ENCODE peak calls at places on chromosomes 4 and X, in six cellular contexts. T is heart right ventricle, J is left lung, B is fibroblast of lung, L is heart left ventricle, Z is neural progenitor cell. D is an unnamed sample. For H3K27me3, the result is how much of the 10 kb centered on the place peaks cover.

GRCh38 chrX:39577206-39577605 is 520.6 kb downstream of the BCOR start:
- DNase-seq in T (no peak), J (no peak), B (peak), L (no peak), Z (no peak), D (no peak)

GRCh38 chr4:180028682-180029081 is 2214.5 kb upstream of the TENM3 start:
- DNase-seq in T (no peak), J (no peak), B (peak), L (no peak), Z (peak), D (peak)

GRCh38 chrX:69324851-69325250 is 159.6 kb upstream of the PJA1 start:
- DNase-seq in T (no peak), J (no peak), B (no peak), L (no peak), Z (no peak), D (no peak)

GRCh38 chr4:158906073-158906472 is 137.2 kb downstream of the FNIP2 start:
- DNase-seq in T (no peak), J (no peak), B (no peak), L (no peak), Z (no peak), D (no peak)

GRCh38 chr4:127509155-127509554 is 123.6 kb upstream of the INTU start:
- DNase-seq in T (no peak), J (no peak), B (peak), L (no peak), Z (no peak), D (peak)

GRCh38 chr4:21765810-21766407 is 182.7 kb downstream of the KCNIP4 start:
- DNase-seq in T (no peak), J (no peak), B (peak), L (no peak), Z (peak), D (no peak)

GRCh38 chr4:15931451-15932210 is 6.9 kb downstream of the FGFBP1 start:
- DNase-seq in T (no peak), J (no peak), B (no peak), L (no peak), Z (no peak), D (no peak)

GRCh38 chr4:23369331-23369730 is 520.5 kb downstream of the PPARGC1A start:
- DNase-seq in T (peak), J (no peak), B (no peak), L (peak), Z (peak), D (no peak)

GRCh38 chr4:73573794-73574528 is 46.3 kb downstream of the RASSF6 start:
- DNase-seq in T (peak), J (peak), B (peak), L (peak), Z (peak), D (peak)

GRCh38 chr4:155208258-155209054 is at the start of gene NPY2R:
- DNase-seq in T (no peak), J (no peak), B (no peak), L (peak), Z (peak), D (no peak)

GRCh38 chr4:78923459-78924312 is 15.6 kb downstream of the PAQR3 start:
- DNase-seq in T (no peak), J (no peak), B (no peak), L (no peak), Z (no peak), D (no peak)

GRCh38 chr4:127140306-127140705 is 492.5 kb upstream of the INTU start:
- DNase-seq in T (no peak), J (no peak), B (peak), L (no peak), Z (no peak), D (no peak)

GRCh38 chr4:6660430-6660829 is 19.9 kb downstream of the MRFAP1 start:
- DNase-seq in T (no peak), J (peak), B (no peak), L (no peak), Z (no peak), D (no peak)
- H3K27me3 ChIP-seq in T (under half), J (under half), B (under half), L (under half), Z (under half), D (under half)

DNA sequence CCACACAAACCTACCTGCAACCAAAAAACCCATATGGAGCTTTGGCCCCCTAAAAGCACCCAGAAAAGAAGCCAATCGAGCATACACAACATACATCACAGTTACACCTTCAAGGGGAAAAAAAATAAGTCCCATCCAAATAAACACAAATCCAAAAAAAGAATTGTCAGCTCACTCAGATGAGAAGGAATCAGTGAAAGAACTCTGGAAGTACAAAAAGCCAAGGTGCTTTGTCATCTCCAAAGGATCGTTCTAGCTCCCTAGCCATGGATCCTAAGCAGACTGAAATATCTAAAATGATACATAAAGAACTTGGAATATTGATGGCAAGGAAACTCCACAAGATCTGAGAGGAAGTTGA is 119.2 kb downstream of the NEK1 start:
- DNase-seq in T (no peak), J (no peak), B (no peak), L (no peak), Z (no peak), D (no peak)
- TF ChIP-seq CTCF in T (no peak), J (no peak), B (no peak), L (no peak), Z (no peak), D (no peak)

DNA sequence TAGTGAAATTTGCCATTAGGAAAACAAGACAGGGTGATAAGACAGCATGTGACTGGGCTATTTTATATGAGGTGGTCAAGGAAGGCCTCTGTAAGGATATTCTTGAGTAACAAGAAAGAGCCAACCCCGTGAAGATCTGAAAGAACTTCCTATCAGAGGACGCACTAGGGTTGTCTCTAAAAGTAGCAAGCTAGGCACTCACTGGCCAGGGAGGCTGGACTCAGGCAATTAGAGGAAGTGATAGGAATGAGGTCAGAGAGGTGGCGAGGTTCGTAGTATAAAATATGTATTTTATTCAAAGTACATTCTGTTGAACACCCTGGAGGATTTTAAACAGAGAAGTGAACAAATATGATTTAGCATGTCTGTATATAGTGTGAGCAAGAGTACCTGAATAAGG is 4.6 kb downstream of the BMPR1B start:
- DNase-seq in T (no peak), J (no peak), B (no peak), L (no peak), Z (no peak), D (no peak)
- H3K27me3 ChIP-seq in T (under half), J (under half), B (under half), L (under half), Z (half or more), D (under half)

DNA sequence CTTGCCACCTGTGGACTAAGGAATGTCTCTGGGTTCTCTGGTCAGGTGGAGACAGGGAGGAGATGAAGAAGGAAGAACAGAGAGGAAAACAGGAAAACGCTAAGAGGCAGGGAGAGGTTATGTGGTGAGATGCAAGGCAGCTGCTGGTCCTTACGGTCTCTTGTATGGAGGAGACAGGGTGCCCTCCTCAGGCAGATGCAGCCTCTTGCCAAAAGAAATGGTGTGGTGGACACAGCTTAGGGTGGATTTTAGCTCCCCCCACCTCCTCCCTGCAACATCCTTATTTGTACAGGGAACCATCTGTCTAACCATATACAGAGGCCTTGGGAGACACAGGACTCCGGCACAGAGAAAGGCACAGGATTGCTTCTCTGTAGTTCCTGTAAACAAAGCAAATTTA is 9.7 kb downstream of the OCIAD2 start:
- DNase-seq in T (no peak), J (no peak), B (no peak), L (no peak), Z (no peak), D (no peak)
- TF ChIP-seq CTCF in T (no peak), J (no peak), B (no peak), L (no peak), Z (peak), D (no peak)

GRCh38 chrX:104254442-104255115 is at the start of gene ESX1:
- DNase-seq in T (no peak), J (no peak), B (peak), L (no peak), Z (peak), D (no peak)

GRCh38 chrX:104250470-104250869 is 4.3 kb downstream of the ESX1 start:
- DNase-seq in T (no peak), J (no peak), B (no peak), L (no peak), Z (no peak), D (no peak)

GRCh38 chrX:104253567-104254441 is 929 bp downstream of the ESX1 start:
- DNase-seq in T (no peak), J (no peak), B (no peak), L (no peak), Z (peak), D (no peak)

GRCh38 chrX:104255465-104255864 is 732 bp upstream of the ESX1 start:
- DNase-seq in T (no peak), J (no peak), B (no peak), L (no peak), Z (no peak), D (no peak)
- H3K27me3 ChIP-seq in T (under half), J (under half), B (under half), L (under half), Z (half or more), D (under half)

DNA sequence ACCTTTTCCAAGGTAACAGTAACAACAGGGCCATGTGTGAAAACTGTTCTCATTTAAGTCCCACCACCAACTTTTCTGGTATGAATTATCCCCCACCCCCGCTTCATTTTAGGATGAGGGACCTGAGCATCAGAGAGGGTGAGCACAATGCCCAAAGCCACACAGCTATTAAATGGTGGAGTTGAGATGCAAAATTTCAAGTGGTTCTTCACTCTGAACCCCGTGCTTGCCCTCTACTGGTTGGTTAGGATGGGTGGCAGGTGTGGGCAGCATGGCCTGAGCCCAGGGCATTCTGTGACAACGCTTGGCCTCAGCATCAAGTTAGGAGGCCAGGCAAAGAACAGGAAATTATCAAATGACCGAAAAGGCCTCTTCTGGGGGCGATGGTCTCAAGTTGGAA is 33.5 kb downstream of the MED28 start:
- DNase-seq in T (no peak), J (no peak), B (no peak), L (no peak), Z (no peak), D (no peak)
- TF ChIP-seq CTCF in T (no peak), J (no peak), B (no peak), L (no peak), Z (peak), D (peak)

GRCh38 chr4:110619001-110619350 is 3.9 kb downstream of the PITX2 start:
- DNase-seq in T (no peak), J (no peak), B (no peak), L (no peak), Z (no peak), D (no peak)
- H3K27me3 ChIP-seq in T (half or more), J (half or more), B (half or more), L (half or more), Z (half or more), D (half or more)

DNA sequence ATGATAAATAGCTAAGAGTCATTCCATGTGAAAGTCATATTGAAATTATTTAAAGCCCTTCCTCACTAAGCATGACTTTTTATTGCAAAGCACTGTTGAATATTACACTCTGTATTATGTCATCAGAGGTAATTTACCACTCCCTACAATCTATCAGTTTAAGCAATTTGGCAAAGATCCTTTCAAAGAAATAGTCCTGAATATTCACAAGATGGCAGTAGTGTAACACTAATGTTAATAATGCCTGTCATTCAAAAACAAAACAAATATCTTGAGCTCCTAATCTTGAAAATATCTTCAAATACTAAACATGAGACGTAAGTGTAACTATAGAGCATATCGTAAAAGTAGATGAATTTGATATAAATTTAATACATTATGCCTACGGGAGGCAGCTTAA is 208.6 kb upstream of the TECRL start:
- DNase-seq in T (no peak), J (no peak), B (no peak), L (no peak), Z (no peak), D (no peak)
- TF ChIP-seq CTCF in T (no peak), J (no peak), B (no peak), L (no peak), Z (peak), D (no peak)

DNA sequence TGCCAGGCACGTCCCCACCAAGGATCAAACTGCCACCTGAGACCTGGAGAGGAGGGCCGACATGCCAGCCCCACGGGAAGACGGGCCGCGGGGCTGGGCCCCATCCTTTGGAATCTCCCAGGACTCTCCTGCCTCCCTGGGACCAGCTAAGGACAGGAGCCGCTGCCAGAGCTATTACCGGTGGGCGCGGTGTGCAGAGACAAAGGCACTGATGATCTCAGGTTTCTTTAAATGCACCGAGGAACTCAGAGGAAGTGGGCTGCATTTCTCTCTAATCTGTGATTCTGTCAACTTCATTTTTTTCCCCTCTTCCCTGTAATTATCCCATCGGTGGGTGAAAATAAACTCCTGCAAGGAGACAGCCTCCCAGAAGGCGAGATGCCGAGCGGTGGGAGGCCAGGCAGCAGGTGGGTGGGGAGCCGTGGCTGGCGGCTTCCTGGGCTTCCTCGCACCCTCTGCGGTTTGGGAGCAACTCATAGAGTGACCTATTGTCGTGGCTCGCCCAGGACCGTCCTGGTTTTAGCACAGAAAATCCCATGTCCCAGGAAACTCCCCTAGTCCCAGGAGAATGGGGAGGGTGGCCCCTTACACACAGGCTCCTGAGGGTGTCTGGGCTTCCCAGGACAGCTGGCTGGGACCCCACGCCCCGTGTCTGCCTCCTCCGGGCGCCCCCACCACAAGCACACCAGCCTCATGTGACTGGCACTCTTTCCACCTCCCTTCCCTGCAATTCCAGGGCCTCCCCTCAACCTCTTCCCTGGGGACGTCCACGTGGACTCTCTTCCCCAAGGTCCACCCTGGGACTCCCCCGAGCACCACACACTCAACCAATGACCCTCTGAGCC is 62.3 kb upstream of the ADRA2C start:
- DNase-seq in T (no peak), J (peak), B (no peak), L (no peak), Z (peak), D (no peak)
- H3K27me3 ChIP-seq in T (half or more), J (under half), B (under half), L (under half), Z (under half), D (under half)